ENCODE peak calls at places on chromosomes 6 and 20, in six cellular contexts. J is T-cell, E is amniotic stem cell, I is MCF 10A, S is RWPE1, Y is KBM-7. X is an unnamed sample.

GRCh38 chr20:49484180-49485140 is 2.0 kb upstream of the KCNB1 start:
- DNase-seq in J (peak), Y (peak), S (peak), E (peak), I (peak), X (peak)

GRCh38 chr6:37289931-37290330 is 32.0 kb upstream of the TMEM217 start:
- DNase-seq in Y (no peak), J (peak), I (no peak), E (no peak), S (no peak), X (no peak)

GRCh38 chr6:169838291-169839028 is 87.0 kb downstream of the ERMARD start:
- DNase-seq in E (no peak), I (no peak), J (no peak), S (no peak), Y (no peak), X (no peak)

GRCh38 chr6:42128460-42129359 is 13.7 kb downstream of the C6orf132 start:
- DNase-seq in I (no peak), S (no peak), J (no peak), Y (no peak), E (no peak), X (no peak)

GRCh38 chr20:26209171-26209941 is 512.7 kb upstream of the ZNF337 start:
- DNase-seq in I (no peak), S (no peak), E (no peak), Y (no peak), J (no peak), X (no peak)

GRCh38 chr6:26296857-26297648 is 67.9 kb upstream of the BTN3A2 start:
- DNase-seq in S (no peak), Y (no peak), J (no peak), I (peak), E (no peak), X (peak)

GRCh38 chr6:157954150-157955117 is 27.2 kb upstream of the SYNJ2 start:
- DNase-seq in S (no peak), I (no peak), E (no peak), J (no peak), Y (peak), X (no peak)

GRCh38 chr20:2693286-2693995 is 861 bp downstream of the EBF4 start:
- DNase-seq in S (peak), J (peak), I (no peak), E (no peak), Y (peak), X (peak)

GRCh38 chr20:4820833-4821518 is 99.3 kb downstream of the PRND start:
- DNase-seq in I (peak), J (no peak), E (peak), S (peak), Y (no peak), X (peak)

GRCh38 chr6:160735523-160735922 is 33.5 kb downstream of the PLG start:
- DNase-seq in J (no peak), E (no peak), I (no peak), Y (no peak), S (no peak), X (no peak)

GRCh38 chr6:113529879-113530278 is 327.3 kb upstream of the MARCKS start:
- DNase-seq in E (no peak), S (no peak), I (no peak), Y (no peak), J (no peak), X (no peak)

GRCh38 chr6:56906752-56907151 is 48.2 kb upstream of the BEND6 start:
- DNase-seq in Y (no peak), I (no peak), S (no peak), J (no peak), E (no peak), X (no peak)

GRCh38 chr20:8523684-8524083 is 391.6 kb downstream of the PLCB1 start:
- DNase-seq in I (peak), S (no peak), J (no peak), Y (no peak), E (no peak), X (peak)

GRCh38 chr6:7727951-7728854 is 2.3 kb downstream of the BMP6 start:
- DNase-seq in S (no peak), J (no peak), Y (peak), E (no peak), I (no peak), X (no peak)

GRCh38 chr6:136812174-136812573 is 10.2 kb upstream of the PEX7 start:
- DNase-seq in Y (no peak), I (no peak), S (no peak), J (no peak), E (no peak), X (no peak)

GRCh38 chr6:166933396-166933795 is 23.0 kb downstream of the RNASET2 start:
- DNase-seq in J (no peak), Y (no peak), E (no peak), I (no peak), S (no peak), X (no peak)

GRCh38 chr20:34881689-34882088 is 5.3 kb downstream of the ACSS2 start:
- DNase-seq in Y (no peak), J (no peak), E (no peak), S (no peak), I (no peak), X (no peak)

GRCh38 chr6:108690326-108691000 is 129.7 kb downstream of the FOXO3 start:
- DNase-seq in E (no peak), I (peak), S (peak), Y (no peak), J (no peak), X (peak)

GRCh38 chr20:62907377-62908317 is 18.7 kb downstream of the DIDO1 start:
- DNase-seq in E (no peak), I (no peak), S (no peak), J (no peak), Y (peak), X (no peak)

GRCh38 chr6:19804362-19805145 is 32.6 kb upstream of the ID4 start:
- DNase-seq in S (peak), I (peak), E (peak), J (no peak), Y (peak), X (peak)

GRCh38 chr20:58264271-58264670 is 35.8 kb upstream of the ANKRD60 start:
- DNase-seq in Y (no peak), S (peak), I (no peak), J (no peak), E (no peak), X (no peak)

GRCh38 chr20:19257201-19257600 is 44.8 kb downstream of the SLC24A3 start:
- DNase-seq in J (no peak), Y (no peak), S (no peak), I (no peak), E (no peak), X (no peak)

GRCh38 chr6:90820436-90820835 is 233.6 kb upstream of the MAP3K7 start:
- DNase-seq in J (no peak), E (no peak), I (peak), S (peak), Y (no peak), X (peak)

GRCh38 chr6:21664263-21665081 is 70.9 kb downstream of the SOX4 start:
- DNase-seq in I (peak), S (no peak), J (no peak), Y (no peak), E (no peak), X (no peak)

GRCh38 chr6:148452921-148453320 is 110.3 kb downstream of the SASH1 start:
- DNase-seq in S (no peak), Y (no peak), J (no peak), E (no peak), I (no peak), X (no peak)

GRCh38 chr6:46175446-46175845 is 4.7 kb upstream of the ENPP5 start:
- DNase-seq in I (no peak), J (no peak), Y (no peak), S (no peak), E (no peak), X (no peak)

GRCh38 chr6:141393405-141394124 is 739.2 kb upstream of the GJE1 start:
- DNase-seq in S (no peak), Y (no peak), I (no peak), E (no peak), J (no peak), X (no peak)

GRCh38 chr6:81722503-81723223 is 29.8 kb downstream of the TENT5A start:
- DNase-seq in J (no peak), E (no peak), Y (no peak), I (no peak), S (no peak), X (no peak)

X was measured in RKO.